ENCODE peak calls at places on chromosome 6, in four cellular contexts. Y, J, S and Z are unnamed samples.

GRCh38 chr6:145783796-145784195 is 30.8 kb downstream of the FBXO30 start:
- DNase-seq in Y (no peak), J (no peak), S (no peak), Z (no peak)

GRCh38 chr6:53023323-53023722 is 28.2 kb upstream of the GSTA4 start:
- DNase-seq in J (no peak), Y (no peak), S (no peak), Z (no peak)

GRCh38 chr6:12009180-12009748 is 2.8 kb upstream of the HIVEP1 start:
- DNase-seq in S (no peak), Y (peak), J (no peak), Z (no peak)

GRCh38 chr6:169958510-169958909 is 207.1 kb downstream of the ERMARD start:
- DNase-seq in Y (no peak), S (no peak), J (no peak), Z (no peak)

GRCh38 chr6:36897629-36898028 is 11.9 kb downstream of the C6orf89 start:
- DNase-seq in S (no peak), J (no peak), Y (peak), Z (peak)

GRCh38 chr6:155185544-155185943 is 78.3 kb upstream of the CLDN20 start:
- DNase-seq in Y (no peak), S (no peak), J (no peak), Z (peak)

GRCh38 chr6:100078509-100078908 is 84.5 kb upstream of the MCHR2 start:
- DNase-seq in S (no peak), Y (peak), J (no peak), Z (peak)

GRCh38 chr6:137399949-137400443 is 94.2 kb downstream of the OLIG3 start:
- DNase-seq in Y (no peak), S (no peak), J (no peak), Z (peak)

GRCh38 chr6:166998256-166999144 is 697 bp upstream of the CEP43 start:
- DNase-seq in S (no peak), Y (no peak), J (peak), Z (peak)

GRCh38 chr6:69795469-69796080 is 1.2 kb downstream of the LMBRD1 start:
- DNase-seq in Y (no peak), S (no peak), J (no peak), Z (no peak)

GRCh38 chr6:52389626-52390360 is 27.8 kb downstream of the PAQR8 start:
- DNase-seq in S (peak), J (peak), Y (peak), Z (no peak)

DNA sequence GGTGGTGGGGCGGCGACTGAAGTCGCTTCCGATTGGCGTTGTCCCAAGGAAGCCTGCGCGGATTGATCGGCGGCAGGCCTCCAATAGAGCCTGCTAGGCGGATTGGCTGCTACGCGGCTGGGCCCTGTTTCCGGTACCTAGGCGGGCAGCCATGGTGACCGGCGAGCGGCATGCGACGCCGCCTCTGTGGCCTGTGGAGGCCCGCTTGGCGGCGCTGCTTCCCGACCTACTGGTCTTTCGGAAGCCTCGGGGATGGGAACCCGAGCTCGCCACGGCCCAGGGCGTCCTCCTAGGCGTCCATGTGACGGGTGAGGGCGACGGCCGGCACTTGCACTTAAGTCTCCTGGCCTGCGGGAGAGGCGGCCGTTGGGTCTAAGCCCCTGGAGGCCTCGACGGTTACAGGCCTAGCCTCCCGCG is 28.1 kb downstream of the NFYA start:
- DNase-seq in S (no peak), J (no peak), Y (no peak), Z (peak)
- TF ChIP-seq ETV6 in S (no peak), J (no peak), Y (no peak), Z (peak)

GRCh38 chr6:17396256-17396655 is 2.9 kb downstream of the CAP2 start:
- DNase-seq in J (no peak), Y (no peak), S (no peak), Z (no peak)

GRCh38 chr6:17395112-17395511 is 1.7 kb downstream of the CAP2 start:
- DNase-seq in J (no peak), S (no peak), Y (peak), Z (no peak)

GRCh38 chr6:17394192-17394611 is 807 bp downstream of the CAP2 start:
- DNase-seq in J (no peak), S (no peak), Y (peak), Z (peak)

GRCh38 chr6:17392978-17393334 is 439 bp upstream of the CAP2 start:
- DNase-seq in S (no peak), J (no peak), Y (no peak), Z (no peak)

GRCh38 chr6:17393335-17394191 is at the start of gene CAP2:
- DNase-seq in J (no peak), S (no peak), Y (peak), Z (peak)
- TF ChIP-seq ETV6 in J (no peak), S (no peak), Y (no peak), Z (peak)

GRCh38 chr6:4665489-4666417 is 110.5 kb upstream of the CDYL start:
- DNase-seq in S (no peak), J (no peak), Y (no peak), Z (no peak)
- TF ChIP-seq ETV6 in S (no peak), J (no peak), Y (no peak), Z (no peak)

DNA sequence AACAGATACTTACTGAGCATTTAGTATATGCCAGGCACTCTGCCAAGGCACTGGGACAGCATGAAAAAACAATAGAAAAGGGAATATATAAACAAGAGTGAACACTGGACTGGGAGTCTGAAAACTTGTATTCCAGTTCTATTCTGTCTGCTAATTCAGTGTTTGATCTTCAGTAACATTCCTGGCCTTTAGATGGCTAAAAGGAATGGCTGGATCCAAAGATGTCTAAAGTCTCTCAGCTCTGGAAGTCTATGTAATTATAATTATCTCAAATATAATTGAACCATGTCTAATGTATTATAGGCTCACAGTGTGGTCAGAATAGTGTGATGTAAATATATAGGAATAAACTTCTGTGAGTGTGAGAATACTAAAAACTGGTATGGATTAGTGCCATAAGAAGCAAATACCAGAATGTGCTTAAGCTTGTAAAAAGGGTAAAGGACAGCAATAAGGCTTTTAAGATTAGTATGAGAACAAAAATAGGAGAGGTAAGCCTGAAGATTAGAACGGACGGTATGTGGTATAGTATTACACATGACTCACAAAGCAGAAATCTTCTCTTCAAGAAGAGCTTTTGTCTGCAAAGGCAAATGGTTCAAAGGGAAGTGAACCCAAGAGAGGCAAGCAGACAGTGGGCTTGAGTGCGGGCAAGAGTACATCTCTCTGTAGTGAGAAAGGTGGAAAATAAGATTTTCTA is 68.5 kb downstream of the TMEM200A start:
- DNase-seq in J (no peak), Y (no peak), S (no peak), Z (no peak)
- TF ChIP-seq ETV6 in J (no peak), Y (no peak), S (no peak), Z (no peak)

DNA sequence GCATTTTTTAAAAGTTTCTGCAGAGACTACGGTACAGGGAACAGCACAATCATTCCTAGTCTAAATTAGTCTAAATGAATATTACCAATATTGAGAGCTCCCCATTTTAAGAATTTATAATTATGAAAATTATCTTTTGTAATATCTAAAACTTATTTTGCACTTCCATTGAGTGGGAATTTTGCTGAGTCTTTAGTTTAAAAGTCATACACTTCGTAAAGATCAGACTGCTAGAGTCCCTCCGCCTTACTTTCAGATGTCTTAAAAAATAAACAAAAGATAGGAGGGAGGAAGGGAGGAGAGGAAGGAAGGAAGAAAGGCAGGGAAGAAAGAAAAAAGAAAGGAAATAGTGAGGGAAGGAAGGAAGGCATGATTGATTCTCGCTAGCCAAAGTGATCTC is 278.2 kb upstream of the PRDM1 start:
- DNase-seq in Y (no peak), S (no peak), J (no peak), Z (no peak)
- TF ChIP-seq ETV6 in Y (no peak), S (no peak), J (no peak), Z (no peak)